ENCODE peak calls at places on chromosomes 4 and X, in seven cellular contexts. J is ovary, E is K562, P is suprapubic skin, B is tibial nerve, N is testis, G is breast epithelium. T is an unnamed sample. For H3K4me1, the result is how much of the 10 kb centered on the place peaks cover.

GRCh38 chr4:81472249-81473085 is 760 bp upstream of the RASGEF1B start:
- DNase-seq in J (peak), G (peak), N (peak), B (no peak), P (no peak), E (peak), T (no peak)

GRCh38 chrX:2627272-2627867 is 63.7 kb upstream of the CD99 start:
- DNase-seq in B (no peak), E (peak), P (no peak), N (peak), G (no peak), J (peak), T (peak)

GRCh38 chr4:5409980-5410618 is 298.3 kb downstream of the EVC2 start:
- DNase-seq in J (no peak), E (no peak), B (no peak), P (no peak), G (no peak), N (no peak), T (no peak)

GRCh38 chr4:139171878-139172691 is 4.9 kb downstream of the ELF2 start:
- DNase-seq in E (no peak), N (no peak), P (no peak), B (no peak), J (no peak), G (no peak), T (no peak)

GRCh38 chrX:134544614-134545255 is 84.8 kb downstream of the HPRT1 start:
- DNase-seq in G (no peak), E (no peak), N (no peak), B (no peak), P (no peak), J (peak), T (peak)

GRCh38 chr4:41360214-41360910 is 103.6 kb downstream of the UCHL1 start:
- DNase-seq in B (peak), G (peak), J (peak), N (peak), P (no peak), E (peak), T (peak)

GRCh38 chr4:14336656-14337055 is 665.6 kb upstream of the CPEB2 start:
- DNase-seq in E (no peak), P (no peak), J (no peak), N (no peak), G (no peak), B (no peak), T (no peak)

GRCh38 chrX:111376897-111377601 is 34.9 kb downstream of the DCX start:
- DNase-seq in E (no peak), B (no peak), P (no peak), N (no peak), G (no peak), J (no peak), T (no peak)

GRCh38 chrX:70444326-70445196 is at the start of gene DLG3:
- DNase-seq in P (no peak), E (peak), B (no peak), J (peak), G (no peak), N (peak), T (peak)

GRCh38 chr4:110970642-110971041 is 347.8 kb upstream of the PITX2 start:
- DNase-seq in B (no peak), E (no peak), P (no peak), G (no peak), N (no peak), J (no peak), T (no peak)

GRCh38 chr4:176084769-176085168 is 19.1 kb downstream of the WDR17 start:
- DNase-seq in J (no peak), B (no peak), N (no peak), E (no peak), P (no peak), G (no peak), T (no peak)

GRCh38 chrX:136192839-136193414 is 45.6 kb downstream of the FHL1 start:
- DNase-seq in G (no peak), P (no peak), E (no peak), B (no peak), N (no peak), J (no peak), T (no peak)

GRCh38 chr4:4572821-4573220 is 31.0 kb upstream of the STX18 start:
- DNase-seq in P (no peak), J (no peak), N (no peak), E (no peak), G (no peak), B (no peak), T (no peak)

GRCh38 chrX:14010566-14010965 is 19.1 kb downstream of the GEMIN8 start:
- DNase-seq in G (no peak), E (no peak), B (no peak), J (no peak), P (no peak), N (no peak), T (no peak)

GRCh38 chrX:68995780-68996551 is 167.1 kb downstream of the EFNB1 start:
- DNase-seq in P (no peak), N (peak), G (no peak), B (no peak), J (peak), E (no peak), T (peak)

GRCh38 chrX:137575596-137576255 is 9.8 kb downstream of the ZIC3 start:
- DNase-seq in J (no peak), E (no peak), N (no peak), G (no peak), P (no peak), B (no peak), T (no peak)

GRCh38 chrX:41824551-41824950 is 98.8 kb downstream of the CASK start:
- DNase-seq in J (no peak), E (no peak), P (no peak), G (no peak), N (no peak), B (no peak), T (peak)

GRCh38 chrX:72258174-72258573 is 18.9 kb downstream of the RPS4X start:
- DNase-seq in B (no peak), J (no peak), E (peak), G (no peak), P (no peak), N (no peak), T (no peak)

GRCh38 chr4:72888331-72888730 is 181.2 kb downstream of the COX18 start:
- DNase-seq in N (no peak), P (no peak), J (no peak), E (no peak), G (no peak), B (no peak), T (no peak)

GRCh38 chrX:153939573-153939972 is 4.7 kb upstream of the NAA10 start:
- DNase-seq in G (no peak), N (no peak), B (no peak), P (no peak), E (no peak), J (no peak), T (no peak)

GRCh38 chr4:85496146-85496849 is 21.3 kb downstream of the ARHGAP24 start:
- DNase-seq in E (no peak), B (no peak), N (no peak), P (no peak), G (no peak), J (no peak), T (no peak)

GRCh38 chrX:1388651-1389050 is 3.3 kb downstream of the SLC25A6 start:
- DNase-seq in B (no peak), G (no peak), P (no peak), N (no peak), J (no peak), E (no peak), T (no peak)

GRCh38 chrX:132384301-132384700 is 104.5 kb downstream of the MBNL3 start:
- DNase-seq in P (no peak), N (no peak), E (no peak), B (no peak), G (no peak), J (no peak), T (no peak)

GRCh38 chr4:184316821-184317220 is 99.1 kb upstream of the ENPP6 start:
- DNase-seq in P (no peak), G (no peak), B (no peak), N (no peak), J (no peak), E (no peak), T (no peak)

GRCh38 chr4:183180096-183180495 is 81.0 kb downstream of the WWC2 start:
- DNase-seq in N (no peak), P (no peak), B (no peak), J (no peak), E (no peak), G (no peak), T (no peak)
- H3K4me1 ChIP-seq in N (under half), P (under half), B (under half), J (under half), E (under half), G (under half), T (under half)

GRCh38 chr4:186942745-186943606 is 219.3 kb upstream of the FAT1 start:
- DNase-seq in E (no peak), P (no peak), B (no peak), N (peak), J (peak), G (no peak), T (no peak)
- H3K27ac ChIP-seq in E (no peak), P (no peak), B (no peak), N (no peak), J (no peak), G (no peak), T (no peak)

DNA sequence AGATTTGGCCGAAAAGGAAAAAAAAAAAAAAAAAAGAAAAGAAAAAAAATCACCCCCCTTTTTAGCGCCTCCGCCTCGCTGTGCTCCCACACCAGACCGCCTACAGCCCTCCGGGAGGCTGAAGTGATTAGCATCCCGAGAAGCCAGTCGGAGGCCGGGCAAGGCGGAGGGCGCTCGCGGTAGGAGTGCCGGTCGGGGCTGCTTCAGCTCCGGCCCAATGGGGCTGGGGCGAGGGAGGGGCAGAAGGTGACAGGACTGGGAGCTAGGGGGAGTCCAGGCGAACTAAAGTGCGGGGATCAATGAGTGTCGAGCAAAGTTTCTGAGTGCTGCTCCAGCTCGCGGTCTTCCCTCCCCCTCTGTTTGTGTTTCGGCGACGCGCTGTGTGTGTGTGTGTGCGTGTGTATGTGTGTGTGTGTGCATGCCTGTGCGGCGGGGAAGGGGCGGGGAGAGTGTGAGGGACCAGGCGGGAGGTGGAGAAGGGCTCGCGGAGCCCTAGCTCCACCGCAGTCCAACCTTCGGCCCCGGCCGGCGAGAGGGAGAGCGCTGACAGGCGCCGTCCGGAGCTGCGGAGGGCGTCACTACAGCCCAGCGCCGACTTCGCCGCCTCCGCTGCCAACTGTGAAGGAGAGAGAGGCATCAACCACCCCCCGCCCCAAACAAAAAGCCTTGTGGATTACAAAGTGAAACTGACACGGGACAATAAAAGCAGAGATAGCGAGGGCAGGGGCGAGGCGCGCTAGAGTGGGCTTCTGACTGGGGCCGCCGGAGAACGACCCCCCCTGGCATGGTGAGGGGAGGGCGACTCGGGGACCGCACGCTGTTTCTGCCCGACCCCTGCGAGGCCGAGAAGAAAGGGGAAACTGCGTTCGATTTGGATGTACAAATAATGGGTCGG is at the start of gene FAT4:
- DNase-seq in E (peak), N (peak), J (peak), P (peak), G (peak), B (peak), T (peak)
- TF ChIP-seq POLR2A in E (no peak), N (no peak), J (peak), P (no peak), G (peak), B (peak), T (peak)

DNA sequence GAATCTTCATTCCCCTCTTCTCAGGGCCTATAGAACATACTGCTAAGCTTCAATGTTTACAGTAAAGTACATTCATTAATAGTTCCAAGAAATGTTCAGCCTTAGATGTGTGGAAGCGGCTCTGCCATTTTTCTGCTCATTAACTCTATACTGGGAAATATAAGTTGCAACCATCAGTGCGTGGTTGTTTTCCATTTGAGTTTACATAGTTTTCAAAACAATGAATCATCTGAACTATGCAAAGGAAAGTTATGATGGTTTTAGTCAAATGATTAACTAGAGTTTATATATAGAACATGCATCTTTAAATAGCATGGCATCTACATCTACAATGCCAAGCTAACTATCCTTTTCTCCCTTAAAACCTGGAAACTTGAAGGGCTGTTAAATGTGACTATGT is 29.6 kb downstream of the LEF1 start:
- DNase-seq in G (no peak), B (no peak), E (no peak), P (no peak), N (no peak), J (no peak), T (no peak)
- H3K4me1 ChIP-seq in G (under half), B (under half), E (under half), P (under half), N (under half), J (under half), T (under half)

GRCh38 chr4:78726575-78726974 is 49.6 kb upstream of the BMP2K start:
- DNase-seq in N (no peak), J (no peak), B (no peak), P (no peak), G (no peak), E (no peak), T (no peak)
- H3K27ac ChIP-seq in N (no peak), J (no peak), B (no peak), P (no peak), G (no peak), E (peak), T (no peak)

GRCh38 chr4:1721003-1721665 is at the start of the genes TACC3 and TMEM129:
- DNase-seq in G (peak), B (peak), J (peak), N (peak), E (peak), P (peak), T (peak)
- TF ChIP-seq POLR2A in G (no peak), B (no peak), J (peak), N (no peak), E (peak), P (no peak), T (peak)

DNA sequence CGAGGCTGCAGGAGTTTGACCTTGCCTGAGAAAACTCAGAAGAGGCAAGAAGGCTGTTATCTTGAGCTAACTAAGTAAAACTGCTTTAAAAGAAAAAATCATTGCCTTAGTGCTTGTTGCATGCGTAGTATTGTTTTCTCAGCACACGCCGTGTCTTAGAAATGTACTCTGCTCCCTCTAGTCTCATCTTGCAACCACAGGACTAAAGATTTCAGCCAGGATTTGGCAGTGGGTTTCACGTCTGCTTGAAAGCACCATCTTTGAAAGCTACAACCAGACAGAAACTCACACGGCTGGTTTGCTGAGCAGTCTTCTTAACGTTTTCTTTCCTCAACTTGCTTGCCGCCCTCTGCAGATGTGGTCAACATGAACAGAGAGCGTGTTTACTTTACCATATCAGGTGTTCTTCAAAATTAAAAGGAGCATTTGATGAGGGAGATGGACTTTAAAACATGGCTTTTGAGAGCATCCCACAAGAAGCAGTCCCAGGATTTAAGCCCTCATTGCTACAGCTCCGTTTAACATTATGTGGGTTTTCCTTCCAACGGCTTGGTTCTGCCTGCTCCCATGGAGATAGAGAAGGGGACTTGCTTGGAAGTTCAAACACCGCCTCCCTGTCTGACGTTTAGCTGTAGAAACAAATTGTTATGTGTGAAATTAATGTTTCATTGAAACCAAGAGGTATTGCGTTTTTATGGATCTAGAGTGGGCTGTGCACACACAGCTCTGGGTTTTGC is 3.4 kb downstream of the SORCS2 start:
- DNase-seq in J (peak), B (peak), P (peak), E (no peak), G (no peak), N (peak), T (no peak)
- H3K4me1 ChIP-seq in J (under half), B (under half), P (under half), E (under half), G (under half), N (under half), T (under half)

GRCh38 chr4:77190053-77190452 is 33.0 kb downstream of the CCNG2 start:
- DNase-seq in B (no peak), N (no peak), G (peak), P (no peak), J (no peak), E (no peak), T (no peak)
- H3K27ac ChIP-seq in B (no peak), N (no peak), G (no peak), P (no peak), J (no peak), E (no peak), T (no peak)